ENCODE peak calls at places on chromosome 17, in ten cellular contexts. One of them, this sample, is unnamed.

GRCh38 chr17:51154176-51154575 is 817 bp downstream of the NME1 start:
- DNase-seq in WTC11: no peak
- DNase-seq in sigmoid colon: no peak
- DNase-seq in neural crest cell: no peak
- DNase-seq in natural killer cell: no peak
- DNase-seq in lower lobe of right lung: no peak
- DNase-seq in mesothelial cell of epicardium: no peak
- DNase-seq in activated B cell treated with CpG ODN at 0.5 μM for 24 hours: no peak
- DNase-seq in GM20000: no peak
- DNase-seq in AG04450: no peak
- DNase-seq in this sample: no peak

GRCh38 chr17:45361976-45362375 is 45.2 kb upstream of the MAP3K14 start:
- DNase-seq in GM20000: no peak
- DNase-seq in AG04450: no peak
- DNase-seq in natural killer cell: no peak
- DNase-seq in WTC11: no peak
- DNase-seq in activated B cell treated with CpG ODN at 0.5 μM for 24 hours: no peak
- DNase-seq in lower lobe of right lung: peak; percentile 22
- DNase-seq in sigmoid colon: peak; percentile 65
- DNase-seq in neural crest cell: no peak
- DNase-seq in mesothelial cell of epicardium: no peak
- DNase-seq in this sample: no peak

GRCh38 chr17:10772425-10773380 is 31.2 kb downstream of the TMEM238L start:
- DNase-seq in activated B cell treated with CpG ODN at 0.5 μM for 24 hours: no peak
- DNase-seq in mesothelial cell of epicardium: no peak
- DNase-seq in WTC11: peak; percentile 89
- DNase-seq in lower lobe of right lung: no peak
- DNase-seq in AG04450: no peak
- DNase-seq in sigmoid colon: peak; percentile 27
- DNase-seq in GM20000: no peak
- DNase-seq in natural killer cell: no peak
- DNase-seq in neural crest cell: peak; percentile 69
- DNase-seq in this sample: no peak

GRCh38 chr17:4999429-5000093 is 1.8 kb downstream of the KIF1C start:
- DNase-seq in activated B cell treated with CpG ODN at 0.5 μM for 24 hours: no peak
- DNase-seq in sigmoid colon: no peak
- DNase-seq in AG04450: no peak
- DNase-seq in WTC11: no peak
- DNase-seq in GM20000: no peak
- DNase-seq in lower lobe of right lung: no peak
- DNase-seq in neural crest cell: no peak
- DNase-seq in natural killer cell: no peak
- DNase-seq in mesothelial cell of epicardium: no peak
- DNase-seq in this sample: no peak

GRCh38 chr17:29571486-29571882 is 3.0 kb downstream of the TP53I13 start:
- DNase-seq in neural crest cell: no peak
- DNase-seq in AG04450: no peak
- DNase-seq in WTC11: peak; percentile 7
- DNase-seq in GM20000: no peak
- DNase-seq in sigmoid colon: peak; percentile 46
- DNase-seq in natural killer cell: peak; percentile 12
- DNase-seq in lower lobe of right lung: no peak
- DNase-seq in mesothelial cell of epicardium: no peak
- DNase-seq in activated B cell treated with CpG ODN at 0.5 μM for 24 hours: peak; percentile 10
- DNase-seq in this sample: no peak

GRCh38 chr17:77356109-77356689 is 215.4 kb downstream of the SEC14L1 start:
- DNase-seq in natural killer cell: peak; percentile 14
- DNase-seq in GM20000: peak; percentile 17
- DNase-seq in activated B cell treated with CpG ODN at 0.5 μM for 24 hours: no peak
- DNase-seq in AG04450: no peak
- DNase-seq in sigmoid colon: peak; percentile 62
- DNase-seq in neural crest cell: no peak
- DNase-seq in mesothelial cell of epicardium: peak; percentile 34
- DNase-seq in WTC11: no peak
- DNase-seq in lower lobe of right lung: no peak
- DNase-seq in this sample: no peak

GRCh38 chr17:4394208-4395110 is 28.0 kb upstream of the UBE2G1 start:
- DNase-seq in WTC11: no peak
- DNase-seq in activated B cell treated with CpG ODN at 0.5 μM for 24 hours: no peak
- DNase-seq in GM20000: no peak
- DNase-seq in neural crest cell: no peak
- DNase-seq in lower lobe of right lung: no peak
- DNase-seq in sigmoid colon: no peak
- DNase-seq in mesothelial cell of epicardium: no peak
- DNase-seq in AG04450: no peak
- DNase-seq in natural killer cell: no peak
- DNase-seq in this sample: no peak

GRCh38 chr17:19338031-19338990 is 24.2 kb downstream of the B9D1 start:
- DNase-seq in natural killer cell: peak; percentile 48
- DNase-seq in activated B cell treated with CpG ODN at 0.5 μM for 24 hours: peak; percentile 65
- DNase-seq in WTC11: peak; percentile 76
- DNase-seq in neural crest cell: peak; percentile 52
- DNase-seq in sigmoid colon: peak; percentile 80
- DNase-seq in lower lobe of right lung: peak; percentile 81
- DNase-seq in AG04450: no peak
- DNase-seq in GM20000: peak; percentile 85
- DNase-seq in mesothelial cell of epicardium: no peak
- DNase-seq in this sample: peak; percentile 63

GRCh38 chr17:49694847-49695697 is 12.7 kb downstream of the SLC35B1 start:
- DNase-seq in sigmoid colon: peak; percentile 74
- DNase-seq in activated B cell treated with CpG ODN at 0.5 μM for 24 hours: peak; percentile 68
- DNase-seq in mesothelial cell of epicardium: peak; percentile 74
- DNase-seq in GM20000: peak; percentile 57
- DNase-seq in AG04450: no peak
- DNase-seq in neural crest cell: peak; percentile 70
- DNase-seq in natural killer cell: peak; percentile 69
- DNase-seq in lower lobe of right lung: no peak
- DNase-seq in WTC11: peak; percentile 70
- DNase-seq in this sample: peak; percentile 57

GRCh38 chr17:54096216-54096615 is 273.5 kb downstream of the KIF2B start:
- DNase-seq in lower lobe of right lung: no peak
- DNase-seq in natural killer cell: no peak
- DNase-seq in AG04450: no peak
- DNase-seq in mesothelial cell of epicardium: no peak
- DNase-seq in WTC11: no peak
- DNase-seq in activated B cell treated with CpG ODN at 0.5 μM for 24 hours: no peak
- DNase-seq in neural crest cell: no peak
- DNase-seq in sigmoid colon: no peak
- DNase-seq in GM20000: no peak
- DNase-seq in this sample: no peak

GRCh38 chr17:53142890-53143289 is 679.8 kb upstream of the KIF2B start:
- DNase-seq in sigmoid colon: no peak
- DNase-seq in activated B cell treated with CpG ODN at 0.5 μM for 24 hours: no peak
- DNase-seq in lower lobe of right lung: no peak
- DNase-seq in AG04450: no peak
- DNase-seq in GM20000: no peak
- DNase-seq in natural killer cell: no peak
- DNase-seq in neural crest cell: no peak
- DNase-seq in mesothelial cell of epicardium: no peak
- DNase-seq in WTC11: no peak
- DNase-seq in this sample: no peak

GRCh38 chr17:32240745-32241144 is 24.9 kb upstream of the RHBDL3 start:
- DNase-seq in GM20000: no peak
- DNase-seq in neural crest cell: no peak
- DNase-seq in WTC11: no peak
- DNase-seq in lower lobe of right lung: no peak
- DNase-seq in natural killer cell: no peak
- DNase-seq in AG04450: no peak
- DNase-seq in mesothelial cell of epicardium: no peak
- DNase-seq in sigmoid colon: no peak
- DNase-seq in activated B cell treated with CpG ODN at 0.5 μM for 24 hours: no peak
- DNase-seq in this sample: no peak

GRCh38 chr17:14201595-14201994 is 35.1 kb downstream of the CDRT15 start:
- DNase-seq in natural killer cell: peak; percentile 54
- DNase-seq in activated B cell treated with CpG ODN at 0.5 μM for 24 hours: no peak
- DNase-seq in sigmoid colon: no peak
- DNase-seq in AG04450: no peak
- DNase-seq in neural crest cell: no peak
- DNase-seq in WTC11: no peak
- DNase-seq in GM20000: no peak
- DNase-seq in mesothelial cell of epicardium: no peak
- DNase-seq in lower lobe of right lung: peak; percentile 62
- DNase-seq in this sample: peak; percentile 77

GRCh38 chr17:40443988-40444899 is 994 bp downstream of the IGFBP4 start:
- DNase-seq in mesothelial cell of epicardium: no peak
- DNase-seq in neural crest cell: no peak
- DNase-seq in AG04450: no peak
- DNase-seq in activated B cell treated with CpG ODN at 0.5 μM for 24 hours: no peak
- DNase-seq in GM20000: peak; percentile 46
- DNase-seq in lower lobe of right lung: no peak
- DNase-seq in WTC11: no peak
- DNase-seq in natural killer cell: peak; percentile 23
- DNase-seq in sigmoid colon: no peak
- DNase-seq in this sample: no peak
- TF ChIP-seq CTCF in mesothelial cell of epicardium: no peak
- TF ChIP-seq CTCF in neural crest cell: no peak
- TF ChIP-seq CTCF in AG04450: no peak
- TF ChIP-seq CTCF in activated B cell treated with CpG ODN at 0.5 μM for 24 hours: no peak
- TF ChIP-seq CTCF in GM20000: no peak
- TF ChIP-seq CTCF in lower lobe of right lung: no peak
- TF ChIP-seq CTCF in WTC11: no peak
- TF ChIP-seq CTCF in natural killer cell: no peak
- TF ChIP-seq CTCF in sigmoid colon: no peak
- TF ChIP-seq CTCF in this sample: no peak

DNA sequence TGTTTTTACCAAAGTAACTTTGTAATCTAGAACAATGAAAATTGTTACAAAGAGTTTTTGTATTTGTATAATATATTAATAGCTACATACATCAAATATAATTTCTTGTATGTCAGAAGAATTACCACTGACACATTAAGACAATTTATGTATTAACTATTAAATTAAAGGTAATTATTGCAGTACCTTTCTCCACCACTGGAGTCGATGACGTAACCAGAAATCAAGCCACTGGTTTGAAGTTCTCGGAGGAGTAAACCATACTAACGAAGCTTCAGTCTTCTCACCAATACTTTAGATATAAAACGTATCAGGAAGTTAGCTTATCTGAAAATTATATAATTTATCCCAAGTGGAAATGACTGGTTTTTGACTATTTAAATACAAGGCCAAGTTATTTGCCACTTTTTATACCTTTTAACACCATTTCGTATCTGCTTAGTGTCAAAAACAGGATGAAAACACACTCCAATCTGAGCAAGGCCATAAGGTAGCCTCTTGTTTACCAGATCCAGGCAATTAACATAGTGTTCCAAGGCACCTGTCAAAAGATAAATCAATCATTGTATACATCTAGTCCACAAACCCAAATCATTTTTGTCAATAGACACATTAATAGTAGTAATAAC is 4.3 kb downstream of the POLG2 start:
- DNase-seq in neural crest cell: no peak
- DNase-seq in lower lobe of right lung: no peak
- DNase-seq in sigmoid colon: no peak
- DNase-seq in mesothelial cell of epicardium: no peak
- DNase-seq in GM20000: no peak
- DNase-seq in activated B cell treated with CpG ODN at 0.5 μM for 24 hours: no peak
- DNase-seq in natural killer cell: no peak
- DNase-seq in AG04450: no peak
- DNase-seq in WTC11: no peak
- DNase-seq in this sample: no peak
- TF ChIP-seq CTCF in neural crest cell: peak; percentile 60
- TF ChIP-seq CTCF in lower lobe of right lung: peak; percentile 49
- TF ChIP-seq CTCF in sigmoid colon: peak; percentile 12
- TF ChIP-seq CTCF in mesothelial cell of epicardium: peak; percentile 79
- TF ChIP-seq CTCF in GM20000: no peak
- TF ChIP-seq CTCF in activated B cell treated with CpG ODN at 0.5 μM for 24 hours: peak; percentile 85
- TF ChIP-seq CTCF in natural killer cell: peak; percentile 60
- TF ChIP-seq CTCF in AG04450: peak; percentile 60
- TF ChIP-seq CTCF in WTC11: peak; percentile 18
- TF ChIP-seq CTCF in this sample: peak; percentile 67

GRCh38 chr17:66915204-66915611 is 49.3 kb upstream of the CACNG4 start:
- DNase-seq in mesothelial cell of epicardium: no peak
- DNase-seq in AG04450: no peak
- DNase-seq in GM20000: no peak
- DNase-seq in sigmoid colon: no peak
- DNase-seq in lower lobe of right lung: peak; percentile 57
- DNase-seq in WTC11: peak; percentile 43
- DNase-seq in natural killer cell: no peak
- DNase-seq in neural crest cell: no peak
- DNase-seq in activated B cell treated with CpG ODN at 0.5 μM for 24 hours: no peak
- DNase-seq in this sample: no peak
- TF ChIP-seq CTCF in mesothelial cell of epicardium: no peak
- TF ChIP-seq CTCF in AG04450: peak; percentile 41
- TF ChIP-seq CTCF in GM20000: no peak
- TF ChIP-seq CTCF in sigmoid colon: peak; percentile 20
- TF ChIP-seq CTCF in lower lobe of right lung: peak; percentile 20
- TF ChIP-seq CTCF in WTC11: no peak
- TF ChIP-seq CTCF in natural killer cell: no peak
- TF ChIP-seq CTCF in neural crest cell: no peak
- TF ChIP-seq CTCF in activated B cell treated with CpG ODN at 0.5 μM for 24 hours: no peak
- TF ChIP-seq CTCF in this sample: no peak

GRCh38 chr17:301681-302299 is 50.8 kb downstream of the RPH3AL start:
- DNase-seq in natural killer cell: no peak
- DNase-seq in WTC11: no peak
- DNase-seq in activated B cell treated with CpG ODN at 0.5 μM for 24 hours: no peak
- DNase-seq in GM20000: no peak
- DNase-seq in neural crest cell: no peak
- DNase-seq in lower lobe of right lung: peak; percentile 46
- DNase-seq in AG04450: no peak
- DNase-seq in mesothelial cell of epicardium: no peak
- DNase-seq in sigmoid colon: peak; percentile 62
- DNase-seq in this sample: no peak

GRCh38 chr17:300881-301280 is 51.7 kb downstream of the RPH3AL start:
- DNase-seq in sigmoid colon: peak; percentile 34
- DNase-seq in mesothelial cell of epicardium: no peak
- DNase-seq in GM20000: no peak
- DNase-seq in AG04450: no peak
- DNase-seq in WTC11: no peak
- DNase-seq in natural killer cell: no peak
- DNase-seq in activated B cell treated with CpG ODN at 0.5 μM for 24 hours: no peak
- DNase-seq in lower lobe of right lung: peak; percentile 21
- DNase-seq in neural crest cell: no peak
- DNase-seq in this sample: no peak

GRCh38 chr17:303161-303560 is 49.4 kb downstream of the RPH3AL start:
- DNase-seq in GM20000: no peak
- DNase-seq in neural crest cell: no peak
- DNase-seq in mesothelial cell of epicardium: no peak
- DNase-seq in lower lobe of right lung: peak; percentile 22
- DNase-seq in activated B cell treated with CpG ODN at 0.5 μM for 24 hours: no peak
- DNase-seq in sigmoid colon: no peak
- DNase-seq in AG04450: no peak
- DNase-seq in WTC11: no peak
- DNase-seq in natural killer cell: no peak
- DNase-seq in this sample: no peak

GRCh38 chr17:304461-304860 is 48.1 kb downstream of the RPH3AL start:
- DNase-seq in GM20000: no peak
- DNase-seq in lower lobe of right lung: peak; percentile 11
- DNase-seq in AG04450: no peak
- DNase-seq in activated B cell treated with CpG ODN at 0.5 μM for 24 hours: no peak
- DNase-seq in sigmoid colon: no peak
- DNase-seq in WTC11: peak; percentile 57
- DNase-seq in neural crest cell: no peak
- DNase-seq in mesothelial cell of epicardium: no peak
- DNase-seq in natural killer cell: no peak
- DNase-seq in this sample: no peak

DNA sequence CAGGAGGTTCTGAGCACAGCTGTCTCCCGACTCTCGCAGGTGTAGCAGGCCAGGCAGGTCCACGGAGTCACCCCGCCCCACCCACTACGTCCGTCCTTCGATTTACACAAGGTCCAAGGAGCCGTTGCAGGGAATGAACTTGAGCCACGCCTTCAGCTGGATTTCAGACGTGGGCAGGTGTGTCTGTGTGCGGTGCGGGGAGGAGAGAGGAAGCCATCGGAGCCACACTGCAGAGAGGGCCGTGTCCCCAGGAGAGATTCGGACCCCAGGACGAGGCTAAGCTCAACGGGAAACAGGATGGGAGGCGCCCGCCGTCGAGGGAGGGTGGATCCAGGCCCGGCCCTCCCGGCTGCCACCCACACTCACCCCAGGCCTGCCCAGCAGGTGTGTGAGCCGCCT is 50.3 kb downstream of the RPH3AL start:
- DNase-seq in GM20000: no peak
- DNase-seq in activated B cell treated with CpG ODN at 0.5 μM for 24 hours: no peak
- DNase-seq in WTC11: no peak
- DNase-seq in neural crest cell: no peak
- DNase-seq in lower lobe of right lung: peak; percentile 42
- DNase-seq in AG04450: no peak
- DNase-seq in natural killer cell: no peak
- DNase-seq in mesothelial cell of epicardium: no peak
- DNase-seq in sigmoid colon: no peak
- DNase-seq in this sample: no peak
- TF ChIP-seq CTCF in GM20000: no peak
- TF ChIP-seq CTCF in activated B cell treated with CpG ODN at 0.5 μM for 24 hours: no peak
- TF ChIP-seq CTCF in WTC11: no peak
- TF ChIP-seq CTCF in neural crest cell: no peak
- TF ChIP-seq CTCF in lower lobe of right lung: no peak
- TF ChIP-seq CTCF in AG04450: no peak
- TF ChIP-seq CTCF in natural killer cell: no peak
- TF ChIP-seq CTCF in mesothelial cell of epicardium: no peak
- TF ChIP-seq CTCF in sigmoid colon: no peak
- TF ChIP-seq CTCF in this sample: no peak

This sample was measured in CD4-positive, alpha-beta T cell.